ENCODE peak calls at places on chromosomes 3 and 15, in eight cellular contexts. C is body of pancreas, S is sigmoid colon, Z is AG04450, K is foreskin keratinocyte, N is prostate gland, E is PC-3, V is suprapubic skin. Y is an unnamed sample.

GRCh38 chr3:146308222-146308621 is 57.3 kb upstream of the PLSCR4 start:
- DNase-seq in C (no peak), S (no peak), Z (peak), K (peak), N (no peak), E (peak), V (no peak), Y (no peak)

GRCh38 chr15:30924353-30924752 is 20.6 kb downstream of the FAN1 start:
- DNase-seq in C (no peak), S (no peak), Z (peak), K (no peak), N (no peak), E (no peak), V (no peak), Y (no peak)

GRCh38 chr3:149968216-149968615 is 2.5 kb downstream of the PFN2 start:
- DNase-seq in C (no peak), S (no peak), Z (no peak), K (no peak), N (no peak), E (peak), V (no peak), Y (no peak)

GRCh38 chr3:158731938-158732855 is at the start of gene RARRES1:
- DNase-seq in C (peak), S (peak), Z (no peak), K (no peak), N (peak), E (no peak), V (peak), Y (no peak)

GRCh38 chr3:94615275-94616065 is 552.6 kb downstream of the NSUN3 start:
- DNase-seq in C (no peak), S (no peak), Z (no peak), K (peak), N (no peak), E (peak), V (no peak), Y (peak)

GRCh38 chr3:152443212-152444023 is 174.7 kb downstream of the MBNL1 start:
- DNase-seq in C (no peak), S (no peak), Z (no peak), K (no peak), N (no peak), E (no peak), V (no peak), Y (no peak)

GRCh38 chr3:13821156-13821555 is 58.7 kb downstream of the WNT7A start:
- DNase-seq in C (no peak), S (no peak), Z (no peak), K (peak), N (no peak), E (peak), V (no peak), Y (no peak)

GRCh38 chr15:73897441-73898261 is 24.3 kb downstream of the TBC1D21 start:
- DNase-seq in C (peak), S (no peak), Z (peak), K (peak), N (no peak), E (peak), V (peak), Y (no peak)

GRCh38 chr3:115922681-115923347 is 299.5 kb downstream of the GAP43 start:
- DNase-seq in C (no peak), S (no peak), Z (peak), K (peak), N (peak), E (peak), V (no peak), Y (no peak)

GRCh38 chr3:50154840-50155490 is at the start of gene SEMA3F:
- DNase-seq in C (peak), S (peak), Z (no peak), K (peak), N (peak), E (peak), V (no peak), Y (no peak)

GRCh38 chr3:48989126-48989795 is 780 bp upstream of the P4HTM start:
- DNase-seq in C (no peak), S (no peak), Z (no peak), K (no peak), N (no peak), E (peak), V (no peak), Y (no peak)

GRCh38 chr3:105503191-105503593 is 136.5 kb downstream of the ALCAM start:
- DNase-seq in C (no peak), S (no peak), Z (no peak), K (no peak), N (no peak), E (no peak), V (no peak), Y (no peak)

GRCh38 chr3:60399295-60399694 is 852.0 kb downstream of the FHIT start:
- DNase-seq in C (no peak), S (no peak), Z (no peak), K (no peak), N (no peak), E (peak), V (no peak), Y (no peak)

GRCh38 chr3:11844891-11845290 is 1.8 kb downstream of the TAMM41 start:
- DNase-seq in C (no peak), S (no peak), Z (no peak), K (no peak), N (no peak), E (no peak), V (no peak), Y (no peak)

GRCh38 chr15:91279481-91279880 is 179.4 kb downstream of the SV2B start:
- DNase-seq in C (no peak), S (no peak), Z (no peak), K (no peak), N (no peak), E (no peak), V (no peak), Y (no peak)

GRCh38 chr3:156751461-156752025 is 74.6 kb upstream of the LEKR1 start:
- DNase-seq in C (peak), S (no peak), Z (peak), K (peak), N (peak), E (no peak), V (peak), Y (peak)

GRCh38 chr15:98321916-98322315 is 326.4 kb upstream of the IGF1R start:
- DNase-seq in C (no peak), S (no peak), Z (no peak), K (peak), N (peak), E (no peak), V (no peak), Y (peak)

GRCh38 chr3:66253790-66254620 is 33.2 kb downstream of the SLC25A26 start:
- DNase-seq in C (no peak), S (no peak), Z (no peak), K (peak), N (no peak), E (peak), V (no peak), Y (peak)

GRCh38 chr3:142588708-142589107 is 7.5 kb upstream of the PLS1 start:
- DNase-seq in C (no peak), S (no peak), Z (no peak), K (no peak), N (no peak), E (no peak), V (no peak), Y (no peak)

GRCh38 chr3:126353694-126354321 is 3.4 kb downstream of the KLF15 start:
- DNase-seq in C (no peak), S (peak), Z (no peak), K (no peak), N (no peak), E (no peak), V (peak), Y (no peak)

GRCh38 chr3:57094011-57094535 is 33.6 kb downstream of the SPATA12 start:
- DNase-seq in C (no peak), S (no peak), Z (no peak), K (no peak), N (no peak), E (no peak), V (no peak), Y (no peak)

GRCh38 chr3:14842277-14842676 is 23.5 kb downstream of the FGD5 start:
- DNase-seq in C (no peak), S (no peak), Z (no peak), K (no peak), N (no peak), E (no peak), V (no peak), Y (no peak)

GRCh38 chr3:126676919-126677705 is 22.2 kb upstream of the TXNRD3 start:
- DNase-seq in C (no peak), S (no peak), Z (no peak), K (no peak), N (no peak), E (peak), V (no peak), Y (no peak)

GRCh38 chr3:107938128-107938527 is 152.7 kb downstream of the CD47 start:
- DNase-seq in C (peak), S (no peak), Z (no peak), K (peak), N (peak), E (peak), V (no peak), Y (no peak)

GRCh38 chr3:76561494-76562242 is 478.2 kb upstream of the ROBO2 start:
- DNase-seq in C (no peak), S (no peak), Z (no peak), K (peak), N (no peak), E (peak), V (no peak), Y (no peak)

GRCh38 chr3:69932501-69932900 is 67.0 kb upstream of the SAMMSON start:
- DNase-seq in C (no peak), S (no peak), Z (no peak), K (no peak), N (no peak), E (no peak), V (no peak), Y (no peak)

GRCh38 chr3:53772562-53773329 is 73.5 kb downstream of the CHDH start:
- DNase-seq in C (no peak), S (no peak), Z (peak), K (no peak), N (no peak), E (no peak), V (no peak), Y (no peak)

GRCh38 chr3:143090486-143090885 is 29.1 kb upstream of the CHST2 start:
- DNase-seq in C (peak), S (no peak), Z (no peak), K (no peak), N (peak), E (no peak), V (no peak), Y (no peak)

GRCh38 chr15:48644827-48645557 is 517 bp downstream of the FBN1 start:
- DNase-seq in C (peak), S (peak), Z (no peak), K (peak), N (no peak), E (peak), V (no peak), Y (no peak)

GRCh38 chr15:48642795-48643194 is 2.7 kb downstream of the FBN1 start:
- DNase-seq in C (no peak), S (no peak), Z (no peak), K (no peak), N (no peak), E (no peak), V (no peak), Y (no peak)

GRCh38 chr15:48644498-48644826 is 1.0 kb downstream of the FBN1 start:
- DNase-seq in C (no peak), S (peak), Z (no peak), K (peak), N (no peak), E (peak), V (no peak), Y (no peak)

GRCh38 chr15:48643236-48643635 is 2.3 kb downstream of the FBN1 start:
- DNase-seq in C (no peak), S (no peak), Z (no peak), K (peak), N (no peak), E (peak), V (no peak), Y (no peak)

GRCh38 chr15:48643776-48644497 is 1.6 kb downstream of the FBN1 start:
- DNase-seq in C (no peak), S (no peak), Z (no peak), K (no peak), N (no peak), E (peak), V (no peak), Y (no peak)
- H3K27ac ChIP-seq in C (peak), S (peak), Z (peak), K (no peak), N (peak), E (no peak), V (peak), Y (no peak)

GRCh38 chr3:112604536-112604935 is 36.4 kb downstream of the CCDC80 start:
- DNase-seq in C (no peak), S (no peak), Z (peak), K (no peak), N (no peak), E (peak), V (no peak), Y (no peak)
- H3K27ac ChIP-seq in C (no peak), S (no peak), Z (peak), K (no peak), N (no peak), E (peak), V (no peak), Y (no peak)

GRCh38 chr3:177134166-177134565 is 63.1 kb downstream of the TBL1XR1 start:
- DNase-seq in C (no peak), S (no peak), Z (no peak), K (no peak), N (no peak), E (no peak), V (no peak), Y (no peak)
- H3K27ac ChIP-seq in C (no peak), S (no peak), Z (no peak), K (no peak), N (no peak), E (no peak), V (no peak), Y (no peak)

GRCh38 chr3:171844873-171845272 is 1.7 kb downstream of the TMEM212 start:
- DNase-seq in C (no peak), S (no peak), Z (no peak), K (no peak), N (no peak), E (peak), V (no peak), Y (no peak)

GRCh38 chr3:171847133-171847532 is 4.0 kb downstream of the TMEM212 start:
- DNase-seq in C (no peak), S (no peak), Z (no peak), K (no peak), N (no peak), E (no peak), V (no peak), Y (no peak)

GRCh38 chr3:171845541-171846284 is 2.6 kb downstream of the TMEM212 start:
- DNase-seq in C (no peak), S (no peak), Z (no peak), K (no peak), N (no peak), E (no peak), V (no peak), Y (no peak)

GRCh38 chr3:171847595-171848259 is 4.6 kb downstream of the TMEM212 start:
- DNase-seq in C (no peak), S (no peak), Z (no peak), K (no peak), N (no peak), E (no peak), V (no peak), Y (no peak)

GRCh38 chr3:171846594-171846993 is 3.4 kb downstream of the TMEM212 start:
- DNase-seq in C (no peak), S (no peak), Z (no peak), K (no peak), N (no peak), E (peak), V (no peak), Y (no peak)
- H3K27ac ChIP-seq in C (no peak), S (no peak), Z (no peak), K (no peak), N (no peak), E (no peak), V (no peak), Y (no peak)

GRCh38 chr3:45842851-45843625 is 1.1 kb upstream of the LZTFL1 start:
- DNase-seq in C (no peak), S (no peak), Z (no peak), K (no peak), N (no peak), E (peak), V (no peak), Y (no peak)

GRCh38 chr3:45838466-45838865 is 3.5 kb downstream of the LZTFL1 start:
- DNase-seq in C (no peak), S (no peak), Z (no peak), K (no peak), N (no peak), E (no peak), V (no peak), Y (no peak)

GRCh38 chr3:45841701-45842491 is at the start of gene LZTFL1:
- DNase-seq in C (peak), S (peak), Z (peak), K (peak), N (peak), E (peak), V (peak), Y (peak)

DNA sequence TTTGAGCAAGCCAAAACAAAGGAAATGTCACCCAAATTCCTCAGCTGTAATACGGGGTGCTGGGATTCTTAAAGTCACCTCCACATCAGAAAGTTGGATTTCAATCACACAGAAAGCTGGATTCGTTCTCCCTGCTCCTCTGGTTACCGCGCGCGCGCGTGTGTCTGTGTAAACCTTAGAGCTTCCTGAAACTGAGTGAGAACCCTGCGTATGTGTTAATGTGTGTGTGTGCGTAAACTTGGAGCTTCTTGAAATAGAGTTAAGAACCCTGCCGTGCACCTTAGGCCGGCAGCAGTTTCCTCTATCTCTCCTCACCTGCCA is 579 bp downstream of the LZTFL1 start:
- DNase-seq in C (peak), S (no peak), Z (no peak), K (no peak), N (peak), E (peak), V (no peak), Y (no peak)
- H3K27ac ChIP-seq in C (peak), S (peak), Z (peak), K (peak), N (peak), E (peak), V (peak), Y (no peak)

DNA sequence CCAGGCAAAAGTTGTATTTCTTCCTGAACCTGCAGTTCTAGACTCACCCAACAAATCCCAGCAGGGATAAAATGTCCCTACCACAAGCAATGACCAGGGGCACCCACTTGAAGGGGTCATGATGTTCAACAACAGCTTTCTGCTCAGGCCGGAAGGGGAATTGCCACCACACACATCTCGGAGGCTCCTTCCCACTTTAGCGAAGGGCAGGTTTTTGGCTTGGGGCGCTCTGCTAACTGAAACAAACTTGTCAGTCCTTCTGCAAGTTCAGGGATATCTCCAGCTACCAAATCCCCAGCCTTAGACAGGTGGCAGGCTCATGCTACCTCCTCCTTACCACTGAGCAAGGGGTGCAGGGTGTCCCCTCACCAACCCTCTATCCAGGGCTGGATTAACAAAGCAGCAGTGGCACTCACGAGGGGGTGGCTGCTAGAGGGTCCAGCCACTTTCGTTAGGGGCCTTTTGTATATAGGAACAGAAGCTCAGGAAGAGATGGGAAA is 2.2 kb downstream of the ADCY5 start:
- DNase-seq in C (no peak), S (no peak), Z (no peak), K (no peak), N (no peak), E (no peak), V (no peak), Y (no peak)
- H3K27ac ChIP-seq in C (peak), S (peak), Z (no peak), K (no peak), N (peak), E (no peak), V (no peak), Y (no peak)

GRCh38 chr15:94198633-94199032 is 32.7 kb upstream of the MCTP2 start:
- DNase-seq in C (no peak), S (no peak), Z (no peak), K (no peak), N (no peak), E (no peak), V (no peak), Y (no peak)

GRCh38 chr15:94199725-94200124 is 31.6 kb upstream of the MCTP2 start:
- DNase-seq in C (no peak), S (no peak), Z (no peak), K (no peak), N (no peak), E (no peak), V (no peak), Y (no peak)

GRCh38 chr15:94196536-94196935 is 34.8 kb upstream of the MCTP2 start:
- DNase-seq in C (no peak), S (no peak), Z (no peak), K (no peak), N (no peak), E (no peak), V (no peak), Y (no peak)

GRCh38 chr15:94193906-94194305 is 37.5 kb upstream of the MCTP2 start:
- DNase-seq in C (no peak), S (no peak), Z (no peak), K (peak), N (no peak), E (no peak), V (no peak), Y (no peak)
- H3K27ac ChIP-seq in C (no peak), S (no peak), Z (no peak), K (no peak), N (no peak), E (no peak), V (no peak), Y (no peak)

DNA sequence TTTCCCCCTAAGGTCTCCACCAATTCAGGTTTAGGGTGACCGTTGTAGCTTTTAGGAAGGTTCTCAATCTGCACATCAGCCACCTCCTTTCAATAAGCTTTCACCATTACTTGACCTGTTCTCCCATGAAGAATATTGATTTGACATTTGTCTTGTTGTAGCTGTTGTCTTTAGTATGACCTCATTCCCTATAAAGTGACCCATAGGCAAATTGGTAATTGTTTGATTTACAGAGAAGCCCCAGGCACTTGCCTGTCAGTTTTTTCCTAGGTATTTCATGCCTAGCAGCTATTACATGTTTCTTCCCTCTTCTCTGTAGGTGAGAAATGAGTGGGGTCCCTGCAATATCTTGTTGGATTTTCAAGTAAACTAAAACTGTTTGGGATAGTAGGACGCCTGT is 36.0 kb downstream of the CHD2 start:
- DNase-seq in C (no peak), S (no peak), Z (no peak), K (no peak), N (no peak), E (no peak), V (no peak), Y (no peak)
- H3K27ac ChIP-seq in C (no peak), S (no peak), Z (no peak), K (no peak), N (no peak), E (no peak), V (no peak), Y (no peak)

Y was measured in epithelial cell of prostate.